ENCODE peak calls at places on chromosomes 7 and 10, in four cellular contexts. S is T-helper 1 cell; P is C1 segment of cervical spinal cord; G is stimulated activated CD8-positive, alpha-beta memory T cell treated with anti-CD3 and anti-CD28 coated beads, Interleukin-12 subunit alpha, Interleukin-12 subunit beta, amount 100 ng/mL, for 1 hour. W is an unnamed sample.

GRCh38 chr7:91079491-91079890 is 184.7 kb upstream of the FZD1 start:
- DNase-seq in G (no peak), S (no peak), P (no peak), W (no peak)

GRCh38 chr10:7085147-7085912 is 325.5 kb downstream of the SFMBT2 start:
- DNase-seq in S (no peak), G (no peak), P (no peak), W (no peak)

GRCh38 chr7:7330997-7331396 is 148.7 kb downstream of the C1GALT1 start:
- DNase-seq in P (no peak), G (no peak), S (no peak), W (no peak)

GRCh38 chr10:132610071-132610701 is 72.6 kb downstream of the INPP5A start:
- DNase-seq in G (no peak), S (no peak), P (no peak), W (peak)

GRCh38 chr7:7266257-7266656 is 83.9 kb downstream of the C1GALT1 start:
- DNase-seq in P (no peak), S (no peak), G (no peak), W (no peak)

GRCh38 chr7:128974241-128974934 is 36.7 kb downstream of the IRF5 start:
- DNase-seq in G (no peak), S (no peak), P (no peak), W (no peak)

GRCh38 chr7:149140784-149141183 is 6.5 kb upstream of the ZNF398 start:
- DNase-seq in G (no peak), S (no peak), P (no peak), W (no peak)

GRCh38 chr7:4018917-4019316 is 663.2 kb upstream of the FOXK1 start:
- DNase-seq in S (no peak), P (no peak), G (no peak), W (no peak)

GRCh38 chr7:135678612-135679575 is 16.6 kb downstream of the STMP1 start:
- DNase-seq in S (no peak), P (no peak), G (no peak), W (no peak)

GRCh38 chr10:112539340-112539739 is 92.3 kb downstream of the VTI1A start:
- DNase-seq in G (no peak), P (no peak), S (no peak), W (no peak)